ENCODE peak calls at places on chromosomes 12 and 14, in four cellular contexts. B is BJ, T is fibroblast of lung, W is lung. M is an unnamed sample.

GRCh38 chr12:114747156-114747555 is 63.2 kb upstream of the TBX3 start:
- DNase-seq in B (no peak), W (no peak), T (no peak), M (no peak)

GRCh38 chr14:64700290-64700689 is 3.9 kb upstream of the PLEKHG3 start:
- DNase-seq in W (no peak), B (no peak), T (no peak), M (no peak)

GRCh38 chr12:67943295-67943892 is 45.9 kb upstream of the IFNG-AS1 start:
- DNase-seq in T (peak), W (peak), B (peak), M (peak)

GRCh38 chr12:79274571-79275064 is 410.0 kb downstream of the SYT1 start:
- DNase-seq in W (no peak), B (no peak), T (peak), M (no peak)

GRCh38 chr12:39764944-39765560 is 145.4 kb upstream of the ABCD2 start:
- DNase-seq in T (peak), W (no peak), B (no peak), M (peak)

GRCh38 chr14:98138666-98139065 is 1133.3 kb downstream of the BCL11B start:
- DNase-seq in B (no peak), T (peak), W (peak), M (peak)

GRCh38 chr12:10140001-10140400 is 10.0 kb upstream of the CLEC7A start:
- DNase-seq in T (peak), W (peak), B (no peak), M (peak)

GRCh38 chr14:56338674-56339073 is 220.5 kb downstream of the PELI2 start:
- DNase-seq in W (no peak), T (no peak), B (no peak), M (no peak)

GRCh38 chr12:51874013-51874412 is 13.9 kb upstream of the ANKRD33 start:
- DNase-seq in B (no peak), W (no peak), T (peak), M (no peak)

GRCh38 chr12:43338848-43339526 is 213.0 kb downstream of the ADAMTS20 start:
- DNase-seq in W (no peak), T (peak), B (peak), M (peak)

GRCh38 chr12:92042791-92043531 is 102.7 kb downstream of the BTG1 start:
- DNase-seq in T (no peak), W (no peak), B (no peak), M (no peak)

GRCh38 chr14:50067723-50068495 is 48.5 kb downstream of the VCPKMT start:
- DNase-seq in B (no peak), T (peak), W (no peak), M (peak)

GRCh38 chr12:65204886-65205525 is 35.6 kb downstream of the LEMD3 start:
- DNase-seq in W (no peak), T (no peak), B (no peak), M (no peak)

GRCh38 chr12:71438670-71439361 is 782 bp upstream of the LGR5 start:
- DNase-seq in T (peak), W (no peak), B (no peak), M (peak)

GRCh38 chr14:75293920-75294648 is 15.5 kb downstream of the FOS start:
- DNase-seq in T (peak), B (peak), W (peak), M (peak)
- TF ChIP-seq CTCF in T (no peak), B (peak), W (no peak), M (no peak)

DNA sequence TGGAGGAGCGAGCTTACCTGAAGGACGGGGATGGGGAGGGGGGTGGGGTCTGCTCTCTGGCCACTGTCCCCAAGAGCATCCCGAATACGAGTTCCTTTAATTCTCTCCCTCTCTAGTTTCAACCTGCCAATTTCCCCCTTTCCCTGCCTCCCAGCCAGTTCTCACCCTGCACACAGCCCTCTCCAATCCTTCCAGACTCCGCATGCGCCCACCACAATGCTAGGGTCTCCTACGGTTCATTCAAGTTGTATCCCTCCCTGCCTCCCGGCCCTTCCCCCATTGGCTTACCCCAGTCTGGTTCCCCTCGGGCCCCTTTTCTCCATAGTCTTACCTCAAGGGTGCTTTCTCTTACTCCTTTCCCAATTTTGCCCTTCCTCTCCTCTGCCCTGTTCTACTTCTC is 706 bp upstream of the IGFBP6 start:
- DNase-seq in B (no peak), W (no peak), T (no peak), M (no peak)
- H3K4me3 ChIP-seq in B (peak), W (no peak), T (peak), M (peak)

GRCh38 chr12:104230304-104230703 is 14.7 kb downstream of the TXNRD1 start:
- DNase-seq in T (no peak), W (no peak), B (no peak), M (no peak)
- TF ChIP-seq CTCF in T (no peak), W (no peak), B (no peak), M (no peak)

DNA sequence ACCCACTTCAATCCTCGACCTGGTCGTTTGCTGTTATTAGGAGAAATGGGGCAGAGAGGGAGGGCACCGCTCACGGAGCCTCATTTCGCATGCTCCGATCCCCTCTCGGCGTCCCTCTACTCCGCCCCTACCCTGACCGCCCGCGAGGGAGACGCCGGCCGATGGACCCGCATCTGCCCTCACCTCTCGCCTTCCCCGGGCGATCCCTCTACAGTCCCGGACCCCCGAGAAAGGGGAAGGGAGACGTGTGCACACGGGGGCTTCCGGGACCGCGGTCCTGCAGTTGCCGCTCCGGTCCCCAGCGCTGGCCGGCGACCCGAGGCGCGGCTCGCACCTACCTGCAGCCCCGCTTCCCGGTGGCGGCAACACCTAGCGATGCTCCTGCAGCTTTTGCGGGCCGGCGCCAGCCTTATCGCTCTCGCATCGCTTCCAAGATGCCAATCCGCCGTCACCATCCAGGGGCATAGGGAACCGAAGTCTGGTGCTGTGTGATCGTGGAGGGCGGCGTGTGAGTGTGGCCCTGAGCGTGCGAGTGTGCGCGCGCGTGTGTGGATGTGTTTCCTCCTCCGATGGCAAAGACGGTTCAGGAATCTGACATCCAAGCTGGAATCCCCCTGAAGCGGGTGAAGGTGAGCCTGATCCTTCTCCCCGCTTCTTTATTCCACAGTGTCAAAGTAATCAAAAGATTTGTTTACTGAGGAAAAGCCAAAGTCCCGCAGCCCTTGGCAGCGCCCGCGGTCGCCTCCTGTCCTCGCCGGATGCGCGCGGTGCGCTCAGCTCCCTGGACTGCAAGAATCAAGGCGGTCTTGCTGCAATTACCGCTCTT is 69.1 kb upstream of the USP15 start:
- DNase-seq in B (no peak), W (no peak), T (no peak), M (peak)
- H3K4me3 ChIP-seq in B (peak), W (no peak), T (peak), M (peak)

M was measured in astrocyte of the spinal cord.